ENCODE peak calls at places on chromosome 11, in five cellular contexts. F, Z, S, I and X are unnamed samples.

GRCh38 chr11:19327280-19327679 is 86.5 kb upstream of the E2F8 start:
- DNase-seq in F (no peak), Z (no peak), S (no peak), I (no peak), X (no peak)

GRCh38 chr11:99068832-99069231 is 48.1 kb downstream of the CNTN5 start:
- DNase-seq in F (no peak), Z (no peak), S (no peak), I (no peak), X (no peak)

GRCh38 chr11:130337281-130338089 is 22.8 kb upstream of the ZBTB44 start:
- DNase-seq in F (no peak), Z (no peak), S (no peak), I (no peak), X (no peak)

GRCh38 chr11:59222464-59223065 is 9.8 kb upstream of the MPEG1 start:
- DNase-seq in F (no peak), Z (no peak), S (no peak), I (no peak), X (no peak)

GRCh38 chr11:10318527-10318802 is 13.6 kb downstream of the ADM start:
- DNase-seq in F (no peak), Z (no peak), S (no peak), I (no peak), X (no peak)

GRCh38 chr11:134572741-134573675 is 161.0 kb upstream of the B3GAT1 start:
- DNase-seq in F (no peak), Z (peak), S (no peak), I (no peak), X (no peak)

GRCh38 chr11:43419460-43419859 is 60.7 kb downstream of the TTC17 start:
- DNase-seq in F (peak), Z (no peak), S (no peak), I (no peak), X (peak)

GRCh38 chr11:113192121-113192925 is 122.1 kb upstream of the TTC12 start:
- DNase-seq in F (peak), Z (no peak), S (no peak), I (no peak), X (no peak)

GRCh38 chr11:109996060-109996459 is 97.1 kb upstream of the ZC3H12C start:
- DNase-seq in F (no peak), Z (no peak), S (no peak), I (no peak), X (no peak)

GRCh38 chr11:120229451-120230424 is 10.2 kb upstream of the POU2F3 start:
- DNase-seq in F (peak), Z (no peak), S (no peak), I (no peak), X (no peak)

GRCh38 chr11:7600205-7600775 is 73.0 kb downstream of the CYB5R2 start:
- DNase-seq in F (peak), Z (peak), S (peak), I (no peak), X (peak)

GRCh38 chr11:120337896-120338840 is 2.0 kb downstream of the ARHGEF12 start:
- DNase-seq in F (no peak), Z (no peak), S (no peak), I (no peak), X (no peak)

GRCh38 chr11:128664286-128664685 is 29.6 kb upstream of the FLI1 start:
- DNase-seq in F (no peak), Z (no peak), S (no peak), I (no peak), X (no peak)

GRCh38 chr11:12224537-12224893 is 114.1 kb downstream of the MICAL2 start:
- DNase-seq in F (peak), Z (peak), S (peak), I (no peak), X (peak)

GRCh38 chr11:27215471-27216267 is 147.3 kb downstream of the CCDC34 start:
- DNase-seq in F (peak), Z (peak), S (peak), I (peak), X (peak)

GRCh38 chr11:416757-417621 is 2.2 kb upstream of the SIGIRR start:
- DNase-seq in F (no peak), Z (no peak), S (no peak), I (no peak), X (peak)

GRCh38 chr11:3667149-3668035 is 3.8 kb downstream of the CHRNA10 start:
- DNase-seq in F (no peak), Z (no peak), S (no peak), I (no peak), X (no peak)

GRCh38 chr11:62948765-62949320 is 27.7 kb upstream of the CHRM1 start:
- DNase-seq in F (no peak), Z (no peak), S (no peak), I (no peak), X (no peak)

GRCh38 chr11:23023319-23023718 is 163.0 kb upstream of the CCDC179 start:
- DNase-seq in F (no peak), Z (no peak), S (no peak), I (no peak), X (no peak)

GRCh38 chr11:65578134-65578533 is 2.3 kb downstream of the EHBP1L1 start:
- DNase-seq in F (no peak), Z (no peak), S (no peak), I (no peak), X (no peak)
- H3K27ac ChIP-seq in F (no peak), Z (no peak), S (peak), I (peak), X (no peak)

GRCh38 chr11:57205046-57205671 is 23.4 kb downstream of the LRRC55 start:
- DNase-seq in F (peak), Z (no peak), S (no peak), I (no peak), X (no peak)
- TF ChIP-seq CTCF in F (no peak), Z (no peak), S (no peak), I (no peak), X (no peak)

DNA sequence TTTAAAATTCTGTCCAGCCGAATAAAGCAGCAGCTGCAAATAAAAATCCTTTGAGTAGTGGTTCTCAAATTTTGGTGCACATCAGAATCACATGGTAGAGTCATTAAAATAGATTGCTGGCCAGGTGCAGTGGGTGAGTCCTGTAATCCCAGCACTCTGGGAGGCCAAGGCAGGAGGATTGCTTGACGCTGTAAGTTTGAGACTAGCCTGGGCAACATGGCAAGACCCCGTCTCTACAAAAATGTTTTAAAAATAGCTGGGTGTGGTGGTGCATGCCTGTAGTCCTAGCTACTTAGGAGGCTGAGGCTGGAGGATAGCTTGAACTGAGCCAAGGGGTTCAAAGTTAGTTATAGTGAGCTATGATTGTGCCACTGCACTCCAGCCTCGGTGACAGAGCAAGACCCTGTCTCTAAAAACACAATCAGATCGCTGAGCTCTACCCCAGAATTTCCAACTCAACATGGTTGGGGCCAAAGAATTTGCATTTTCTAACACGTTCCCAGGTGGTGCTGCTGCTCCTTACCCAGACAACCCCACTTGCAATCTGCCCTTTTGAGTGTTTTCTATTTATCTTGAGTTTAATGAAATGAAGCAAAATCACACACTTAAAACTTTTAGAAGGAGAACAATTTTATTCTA is 48.8 kb downstream of the BIRC2 start:
- DNase-seq in F (no peak), Z (no peak), S (no peak), I (no peak), X (no peak)
- H3K27ac ChIP-seq in F (no peak), Z (no peak), S (no peak), I (no peak), X (no peak)

GRCh38 chr11:84564867-84565184 is 1062.3 kb downstream of the DLG2 start:
- DNase-seq in F (no peak), Z (no peak), S (no peak), I (no peak), X (no peak)
- TF ChIP-seq CTCF in F (no peak), Z (no peak), S (no peak), I (no peak), X (no peak)

GRCh38 chr11:111945198-111945597 is 8.1 kb downstream of the DIXDC1 start:
- DNase-seq in F (no peak), Z (no peak), S (no peak), I (no peak), X (no peak)

GRCh38 chr11:111944651-111945051 is 7.5 kb downstream of the DIXDC1 start:
- DNase-seq in F (peak), Z (no peak), S (no peak), I (no peak), X (no peak)

GRCh38 chr11:111941963-111942362 is 4.8 kb downstream of the DIXDC1 start:
- DNase-seq in F (no peak), Z (no peak), S (no peak), I (no peak), X (no peak)

GRCh38 chr11:111944139-111944538 is 7.0 kb downstream of the DIXDC1 start:
- DNase-seq in F (peak), Z (no peak), S (no peak), I (no peak), X (no peak)

DNA sequence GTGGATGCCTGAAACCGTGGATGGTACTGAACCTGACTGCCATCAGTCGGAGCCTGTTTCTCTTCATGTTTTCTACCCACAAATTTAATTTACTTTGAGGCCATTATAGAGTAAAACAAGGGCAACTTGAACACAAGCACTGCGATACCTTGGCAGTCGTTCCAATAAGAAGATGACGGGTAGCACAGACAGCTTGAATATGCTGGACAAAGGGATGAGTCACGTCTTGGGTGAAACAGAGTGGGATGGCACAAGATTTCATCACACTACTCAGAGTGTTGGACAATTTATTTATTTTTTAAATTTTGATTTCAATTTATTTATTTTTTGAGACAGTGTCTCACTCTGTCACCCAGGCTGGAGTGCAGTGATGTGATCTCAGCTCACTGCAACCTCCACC is 5.7 kb downstream of the DIXDC1 start:
- DNase-seq in F (peak), Z (no peak), S (no peak), I (no peak), X (no peak)
- H3K27ac ChIP-seq in F (no peak), Z (no peak), S (no peak), I (no peak), X (no peak)

DNA sequence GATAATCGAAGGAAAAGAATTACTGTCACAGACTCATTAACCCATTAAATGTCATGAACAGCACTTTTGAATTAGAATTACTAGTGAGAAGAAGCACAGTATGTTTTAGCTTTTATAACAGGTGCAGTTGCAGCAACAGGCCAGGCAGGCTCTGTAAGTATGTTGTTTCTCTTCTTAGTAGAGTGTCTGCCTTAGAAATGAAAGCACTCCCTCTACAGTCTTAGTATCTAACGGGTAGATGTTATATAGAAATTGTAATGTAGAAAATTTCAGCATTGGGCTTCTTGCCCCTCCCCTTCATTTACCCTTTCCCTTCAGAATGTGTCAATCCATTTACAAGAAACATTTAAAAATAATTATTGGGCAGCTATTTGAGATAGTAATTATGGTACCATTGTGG is 87.4 kb downstream of the HIPK3 start:
- DNase-seq in F (peak), Z (no peak), S (no peak), I (no peak), X (no peak)
- TF ChIP-seq CTCF in F (peak), Z (no peak), S (no peak), I (no peak), X (no peak)